ENCODE peak calls at places on chromosome 7, in five cellular contexts. M, S, I, N and A are unnamed samples.

GRCh38 chr7:92731327-92732063 is 104.9 kb downstream of the CDK6 start:
- DNase-seq in S (peak), M (peak), N (no peak), I (no peak), A (peak)

GRCh38 chr7:118476036-118476435 is 251.5 kb downstream of the ANKRD7 start:
- DNase-seq in M (no peak), I (no peak), S (no peak), N (no peak), A (no peak)

GRCh38 chr7:28347964-28348363 is 64.4 kb upstream of the CREB5 start:
- DNase-seq in I (no peak), S (peak), N (no peak), M (peak), A (no peak)

GRCh38 chr7:120989571-120990220 is 1.2 kb downstream of the CPED1 start:
- DNase-seq in S (no peak), I (no peak), M (peak), N (no peak), A (no peak)

GRCh38 chr7:30093351-30094019 is 41.3 kb upstream of the MTURN start:
- DNase-seq in N (no peak), M (no peak), S (no peak), I (no peak), A (no peak)

GRCh38 chr7:74404388-74404700 is 49.4 kb upstream of the GTF2IRD1 start:
- DNase-seq in N (no peak), I (no peak), M (no peak), S (no peak), A (no peak)

GRCh38 chr7:117312593-117312992 is 10.3 kb downstream of the WNT2 start:
- DNase-seq in I (no peak), M (no peak), N (no peak), S (no peak), A (no peak)

GRCh38 chr7:156121434-156121833 is 309.2 kb upstream of the SHH start:
- DNase-seq in I (no peak), S (no peak), N (no peak), M (no peak), A (no peak)

GRCh38 chr7:35036361-35037171 is 719 bp downstream of the DPY19L1 start:
- DNase-seq in S (peak), N (peak), M (peak), I (peak), A (peak)

GRCh38 chr7:134562136-134562535 is 13.2 kb downstream of the AKR1B15 start:
- DNase-seq in I (peak), S (peak), M (no peak), N (no peak), A (peak)

GRCh38 chr7:28708033-28708451 is 250.1 kb downstream of the TRIL start:
- DNase-seq in S (no peak), N (no peak), I (no peak), M (peak), A (no peak)